ENCODE peak calls at places on chromosomes 3 and 15, in seven cellular contexts. C is stomach; U is activated CD4-positive, alpha-beta T cell treated with anti-CD3 and anti-CD28 coated beads for 36 hours; E is glomerular endothelial cell; V is endodermal cell; I is GM12865; H is T-cell. K is an unnamed sample.
A peak's percentile ranks its signal among the peaks of the same experiment; 100 is the strongest.

GRCh38 chr3:105866656-105867653 is 1.9 kb downstream of the CBLB start:
- DNase-seq in C (no peak), U (peak; percentile 32), E (no peak), V (no peak), I (peak; percentile 88), H (no peak), K (peak; percentile 34)

GRCh38 chr15:52349062-52349700 is 53.6 kb upstream of the MYO5C start:
- DNase-seq in C (no peak), U (no peak), E (no peak), V (no peak), I (no peak), H (no peak), K (no peak)

GRCh38 chr3:184629555-184630160 is 68.1 kb downstream of the EPHB3 start:
- DNase-seq in C (peak; percentile 32), U (no peak), E (no peak), V (peak; percentile 87), I (no peak), H (no peak), K (no peak)

GRCh38 chr3:174247671-174248070 is 611.5 kb upstream of the NAALADL2 start:
- DNase-seq in C (no peak), U (no peak), E (no peak), V (peak; percentile 53), I (no peak), H (no peak), K (no peak)

GRCh38 chr3:150365132-150365604 is 42.9 kb upstream of the TSC22D2 start:
- DNase-seq in C (no peak), U (no peak), E (no peak), V (no peak), I (peak; percentile 57), H (no peak), K (no peak)

GRCh38 chr3:56118968-56119367 is 349.3 kb downstream of the ERC2 start:
- DNase-seq in C (no peak), U (no peak), E (no peak), V (no peak), I (no peak), H (no peak), K (no peak)

GRCh38 chr15:52005748-52006701 is 13.0 kb upstream of the MAPK6 start:
- DNase-seq in C (no peak), U (peak; percentile 54), E (no peak), V (no peak), I (peak; percentile 94), H (no peak), K (no peak)

GRCh38 chr15:99963096-99963825 is 230.0 kb upstream of the LYSMD4 start:
- DNase-seq in C (no peak), U (no peak), E (no peak), V (peak; percentile 34), I (no peak), H (no peak), K (no peak)

GRCh38 chr3:101531473-101532086 is 18.6 kb upstream of the SENP7 start:
- DNase-seq in C (no peak), U (no peak), E (no peak), V (no peak), I (no peak), H (no peak), K (no peak)

GRCh38 chr15:83285979-83286553 is 1.6 kb upstream of the BNC1 start:
- DNase-seq in C (no peak), U (no peak), E (no peak), V (no peak), I (no peak), H (no peak), K (no peak)

GRCh38 chr15:85354432-85354831 is 26.0 kb upstream of the AKAP13 start:
- DNase-seq in C (no peak), U (no peak), E (no peak), V (no peak), I (no peak), H (no peak), K (no peak)

GRCh38 chr3:127731546-127731945 is 58.8 kb downstream of the ABTB1 start:
- DNase-seq in C (no peak), U (no peak), E (no peak), V (no peak), I (no peak), H (no peak), K (no peak)

GRCh38 chr3:139124197-139124596 is 79.5 kb upstream of the PRR23C start:
- DNase-seq in C (no peak), U (no peak), E (no peak), V (no peak), I (no peak), H (no peak), K (no peak)

GRCh38 chr15:83352124-83352523 is 67.7 kb upstream of the BNC1 start:
- DNase-seq in C (no peak), U (no peak), E (no peak), V (no peak), I (no peak), H (no peak), K (no peak)

GRCh38 chr3:47573190-47574172 is 5.2 kb downstream of the CSPG5 start:
- DNase-seq in C (no peak), U (no peak), E (no peak), V (no peak), I (no peak), H (no peak), K (no peak)

GRCh38 chr3:169759256-169759655 is 5.6 kb downstream of the TERC start:
- DNase-seq in C (no peak), U (no peak), E (no peak), V (no peak), I (peak; percentile 46), H (no peak), K (no peak)

GRCh38 chr3:52047295-52047960 is 8.9 kb downstream of the DUSP7 start:
- DNase-seq in C (peak; percentile 80), U (no peak), E (no peak), V (no peak), I (no peak), H (no peak), K (no peak)

GRCh38 chr3:68878322-68878721 is 54.0 kb downstream of the TAFA4 start:
- DNase-seq in C (no peak), U (no peak), E (no peak), V (no peak), I (no peak), H (no peak), K (no peak)

GRCh38 chr3:197189633-197190032 is 108.8 kb downstream of the DLG1 start:
- DNase-seq in C (no peak), U (no peak), E (no peak), V (no peak), I (no peak), H (no peak), K (no peak)

GRCh38 chr15:89724621-89725020 is 26.4 kb downstream of the MESP1 start:
- DNase-seq in C (no peak), U (no peak), E (no peak), V (no peak), I (no peak), H (no peak), K (no peak)

GRCh38 chr15:27271258-27271657 is 300.3 kb downstream of the GABRG3 start:
- DNase-seq in C (no peak), U (no peak), E (no peak), V (no peak), I (no peak), H (no peak), K (no peak)

GRCh38 chr15:60228096-60228495 is 169.7 kb downstream of the ANXA2 start:
- DNase-seq in C (no peak), U (no peak), E (no peak), V (no peak), I (no peak), H (no peak), K (no peak)